ENCODE peak calls at places on chromosomes 7 and 10, in four cellular contexts. K is activated CD8-positive, alpha-beta memory T cell treated with anti-CD3 and anti-CD28 coated beads for 4 hours; I is astrocyte of the spinal cord; B is occipital lobe. G is an unnamed sample.

GRCh38 chr7:155764432-155764798 is 47.8 kb downstream of the SHH start:
- DNase-seq in B (no peak), K (no peak), I (no peak), G (no peak)

GRCh38 chr7:1033546-1034145 is 10.7 kb upstream of the GPR146 start:
- DNase-seq in I (no peak), B (no peak), K (no peak), G (no peak)

GRCh38 chr7:39683216-39683845 is 60.0 kb downstream of the RALA start:
- DNase-seq in B (no peak), I (peak), K (no peak), G (peak)

GRCh38 chr10:22086730-22087364 is 83.3 kb upstream of the DNAJC1 start:
- DNase-seq in B (peak), K (no peak), I (peak), G (peak)

GRCh38 chr7:55427279-55427788 is 62.2 kb downstream of the LANCL2 start:
- DNase-seq in K (no peak), B (no peak), I (no peak), G (no peak)

GRCh38 chr10:23106508-23106907 is 11.1 kb downstream of the MSRB2 start:
- DNase-seq in I (no peak), B (no peak), K (no peak), G (no peak)

GRCh38 chr10:101848408-101848807 is 4.8 kb upstream of the KCNIP2 start:
- DNase-seq in B (no peak), K (no peak), I (no peak), G (no peak)

GRCh38 chr7:585873-586272 is 66.2 kb upstream of the PDGFA start:
- DNase-seq in B (no peak), I (no peak), K (no peak), G (no peak)

G was measured in A172.